ENCODE peak calls at places on chromosome 5, in seven cellular contexts. G is lower lobe of right lung; Y is colonic mucosa; P is A549; V is WERI-Rb-1; F is tibial nerve; I is CD4-positive, alpha-beta memory T cell. X is an unnamed sample.

GRCh38 chr5:62418462-62419076 is 6.0 kb downstream of the IPO11 start:
- DNase-seq in I (no peak), Y (no peak), F (no peak), P (no peak), G (no peak), V (no peak), X (no peak)

GRCh38 chr5:130333089-130333488 is 428.8 kb downstream of the CHSY3 start:
- DNase-seq in I (no peak), Y (no peak), G (no peak), V (no peak), F (no peak), P (peak), X (no peak)

GRCh38 chr5:89967806-89968444 is 441.6 kb downstream of the CETN3 start:
- DNase-seq in V (no peak), F (no peak), Y (no peak), I (no peak), P (no peak), G (no peak), X (no peak)

GRCh38 chr5:89204766-89205165 is 321.8 kb upstream of the MEF2C start:
- DNase-seq in G (no peak), V (no peak), F (no peak), P (no peak), I (no peak), Y (no peak), X (no peak)

GRCh38 chr5:134887593-134888159 is 13.5 kb downstream of the TXNDC15 start:
- DNase-seq in I (no peak), F (no peak), V (no peak), Y (no peak), P (no peak), G (no peak), X (no peak)

GRCh38 chr5:86143837-86144236 is 473.9 kb upstream of the COX7C start:
- DNase-seq in G (peak), P (no peak), Y (peak), I (no peak), V (no peak), F (no peak), X (no peak)

GRCh38 chr5:14710313-14710994 is 45.9 kb downstream of the OTULIN start:
- DNase-seq in G (no peak), V (no peak), Y (no peak), I (no peak), F (no peak), P (no peak), X (no peak)

GRCh38 chr5:96175090-96175489 is 213.4 kb upstream of the ELL2 start:
- DNase-seq in P (peak), I (no peak), Y (no peak), V (no peak), F (no peak), G (no peak), X (no peak)

GRCh38 chr5:9861664-9862256 is 231.6 kb upstream of the TAS2R1 start:
- DNase-seq in P (no peak), F (no peak), V (no peak), I (no peak), Y (no peak), G (no peak), X (no peak)

GRCh38 chr5:130978475-130978874 is 186.6 kb downstream of the HINT1 start:
- DNase-seq in F (no peak), I (no peak), P (no peak), V (no peak), G (no peak), Y (no peak), X (no peak)

GRCh38 chr5:180806351-180807011 is 3.9 kb upstream of the MGAT1 start:
- DNase-seq in P (no peak), F (no peak), Y (no peak), V (no peak), G (no peak), I (no peak), X (no peak)
- H3K27ac ChIP-seq in P (no peak), F (peak), Y (peak), V (no peak), G (peak), I (peak), X (peak)

DNA sequence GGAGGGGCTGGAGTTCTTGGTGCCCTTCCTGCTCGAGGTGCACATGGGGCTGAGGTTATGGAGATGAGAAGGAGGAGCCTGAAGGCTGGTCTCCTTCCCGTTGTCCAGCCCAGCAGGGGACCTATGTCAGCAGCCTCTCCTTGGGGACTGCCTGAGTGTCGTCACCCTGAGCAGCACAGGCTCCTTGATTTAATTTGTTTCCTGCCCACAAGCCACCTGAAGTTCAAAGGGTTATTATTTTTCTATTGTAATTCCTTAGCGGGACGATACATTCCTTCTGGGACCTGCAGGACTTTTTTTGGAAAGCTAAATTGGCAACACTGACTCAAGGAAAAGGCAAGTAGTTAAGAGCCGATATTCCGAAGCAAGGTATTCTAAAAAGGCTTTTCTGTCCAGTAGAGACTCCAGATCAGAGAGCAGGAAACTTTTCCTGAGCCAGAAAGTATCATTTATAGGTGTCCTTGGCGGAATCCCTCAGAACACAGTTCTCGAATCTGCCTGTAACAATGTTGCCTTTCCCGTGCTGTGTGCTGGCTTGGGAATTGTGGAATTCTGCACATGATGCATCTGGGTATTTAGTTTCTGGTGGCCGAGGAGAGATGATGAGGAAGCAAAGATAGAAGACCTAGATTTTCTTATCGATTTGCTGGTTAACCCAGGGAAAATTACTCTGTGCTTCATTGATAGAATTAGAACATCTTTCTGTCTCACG is 55.4 kb downstream of the ARHGAP26 start:
- DNase-seq in G (no peak), Y (no peak), V (no peak), I (no peak), F (no peak), P (peak), X (no peak)
- H3K27ac ChIP-seq in G (no peak), Y (peak), V (no peak), I (no peak), F (no peak), P (peak), X (no peak)

GRCh38 chr5:143214890-143215289 is 188.6 kb downstream of the NR3C1 start:
- DNase-seq in I (no peak), V (no peak), G (no peak), F (no peak), Y (no peak), P (no peak), X (no peak)
- H3K27ac ChIP-seq in I (no peak), V (no peak), G (no peak), F (no peak), Y (no peak), P (no peak), X (no peak)

DNA sequence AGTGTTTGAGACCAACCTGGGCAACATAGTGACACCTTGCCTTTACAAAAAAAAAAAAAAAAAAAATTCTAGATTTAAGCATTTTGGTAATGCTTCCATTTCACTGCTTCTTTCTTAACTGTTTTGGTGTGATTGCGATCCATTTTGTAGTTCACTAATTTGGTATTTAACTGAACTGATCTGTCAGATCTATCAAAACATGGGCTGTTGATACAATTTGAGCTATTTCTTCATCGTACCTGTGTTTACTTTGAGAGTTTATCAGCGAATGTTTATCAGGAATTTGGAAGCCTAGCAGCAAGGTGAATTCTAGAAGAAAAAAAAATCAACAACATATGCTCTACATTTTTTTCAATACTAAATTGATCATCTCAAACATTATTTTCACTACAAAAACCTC is 864.9 kb upstream of the WWC1 start:
- DNase-seq in G (no peak), F (no peak), P (no peak), V (no peak), I (no peak), Y (no peak), X (no peak)
- H3K27ac ChIP-seq in G (no peak), F (no peak), P (no peak), V (no peak), I (no peak), Y (no peak), X (no peak)

GRCh38 chr5:150338546-150338945 is 19.0 kb upstream of the TCOF1 start:
- DNase-seq in G (no peak), P (no peak), V (no peak), F (no peak), Y (no peak), I (no peak), X (no peak)
- H3K27ac ChIP-seq in G (no peak), P (no peak), V (no peak), F (no peak), Y (no peak), I (no peak), X (no peak)

GRCh38 chr5:115545065-115545882 is 699 bp upstream of the FEM1C start:
- DNase-seq in I (no peak), F (no peak), Y (no peak), P (no peak), G (no peak), V (no peak), X (no peak)
- H3K27ac ChIP-seq in I (peak), F (peak), Y (peak), P (peak), G (peak), V (peak), X (peak)

DNA sequence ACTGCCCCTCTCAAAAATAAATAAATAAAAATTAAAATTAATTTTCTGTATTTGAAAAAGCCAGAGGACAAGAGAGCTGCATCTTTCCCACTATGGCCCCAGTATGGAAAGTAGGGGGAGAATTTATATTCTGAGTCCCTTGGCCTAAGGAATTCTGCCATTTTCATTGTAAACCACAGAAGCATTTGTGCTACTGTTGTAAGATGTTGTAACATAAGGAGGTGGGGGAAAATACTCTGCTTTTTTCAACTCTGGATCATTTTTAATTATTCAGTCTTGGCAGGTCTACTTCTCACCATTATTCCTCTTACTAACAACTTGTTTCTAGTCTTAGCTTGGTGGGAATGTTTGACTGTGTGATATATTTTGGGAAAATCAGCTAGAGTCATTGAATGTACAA is 52.3 kb upstream of the APC start:
- DNase-seq in V (no peak), F (no peak), I (no peak), P (no peak), Y (no peak), G (no peak), X (no peak)
- H3K27ac ChIP-seq in V (no peak), F (no peak), I (no peak), P (no peak), Y (no peak), G (peak), X (peak)

DNA sequence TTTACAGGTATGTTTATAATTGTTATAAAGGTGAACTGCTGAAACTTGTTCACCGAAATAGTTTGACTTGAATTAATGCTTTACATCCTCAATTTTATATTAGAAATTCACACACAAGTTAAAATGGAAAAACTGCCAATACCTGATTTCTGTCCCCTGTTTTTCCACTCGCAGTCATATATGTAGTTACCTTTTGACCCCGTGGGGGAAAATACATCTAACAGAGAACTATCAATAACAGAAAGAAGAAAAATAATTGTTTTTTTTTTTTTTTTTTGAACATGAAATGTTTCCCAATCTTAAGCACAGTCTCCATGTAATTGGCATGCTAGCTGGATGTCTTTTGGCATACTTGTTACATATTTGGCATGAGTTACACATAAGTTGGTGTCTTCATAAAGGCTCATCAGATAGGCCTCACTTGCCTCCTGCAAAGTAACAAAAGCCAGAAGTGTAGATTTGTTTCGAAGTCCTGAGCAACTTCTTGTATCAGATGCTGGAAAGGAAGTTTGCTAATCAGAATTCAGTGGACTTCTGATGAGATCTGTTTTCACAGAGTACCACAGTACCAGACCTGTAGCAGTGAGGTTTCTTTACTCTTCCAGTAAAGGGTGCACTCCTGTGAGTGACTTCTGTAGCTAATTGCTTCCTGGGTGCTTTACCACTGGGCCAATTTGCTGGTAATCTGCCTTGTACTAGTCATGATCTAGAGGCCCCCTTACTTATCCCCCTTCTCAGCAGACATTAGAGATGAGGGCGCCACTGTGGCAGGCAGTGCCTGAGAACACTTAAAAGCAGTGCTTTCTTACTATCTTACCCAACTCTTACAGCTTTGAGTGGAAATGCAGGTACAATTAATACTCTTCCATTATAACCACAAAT is 36.2 kb upstream of the CXXC5 start:
- DNase-seq in Y (no peak), F (no peak), G (no peak), P (no peak), I (no peak), V (no peak), X (no peak)
- H3K27ac ChIP-seq in Y (no peak), F (no peak), G (no peak), P (no peak), I (no peak), V (no peak), X (no peak)

DNA sequence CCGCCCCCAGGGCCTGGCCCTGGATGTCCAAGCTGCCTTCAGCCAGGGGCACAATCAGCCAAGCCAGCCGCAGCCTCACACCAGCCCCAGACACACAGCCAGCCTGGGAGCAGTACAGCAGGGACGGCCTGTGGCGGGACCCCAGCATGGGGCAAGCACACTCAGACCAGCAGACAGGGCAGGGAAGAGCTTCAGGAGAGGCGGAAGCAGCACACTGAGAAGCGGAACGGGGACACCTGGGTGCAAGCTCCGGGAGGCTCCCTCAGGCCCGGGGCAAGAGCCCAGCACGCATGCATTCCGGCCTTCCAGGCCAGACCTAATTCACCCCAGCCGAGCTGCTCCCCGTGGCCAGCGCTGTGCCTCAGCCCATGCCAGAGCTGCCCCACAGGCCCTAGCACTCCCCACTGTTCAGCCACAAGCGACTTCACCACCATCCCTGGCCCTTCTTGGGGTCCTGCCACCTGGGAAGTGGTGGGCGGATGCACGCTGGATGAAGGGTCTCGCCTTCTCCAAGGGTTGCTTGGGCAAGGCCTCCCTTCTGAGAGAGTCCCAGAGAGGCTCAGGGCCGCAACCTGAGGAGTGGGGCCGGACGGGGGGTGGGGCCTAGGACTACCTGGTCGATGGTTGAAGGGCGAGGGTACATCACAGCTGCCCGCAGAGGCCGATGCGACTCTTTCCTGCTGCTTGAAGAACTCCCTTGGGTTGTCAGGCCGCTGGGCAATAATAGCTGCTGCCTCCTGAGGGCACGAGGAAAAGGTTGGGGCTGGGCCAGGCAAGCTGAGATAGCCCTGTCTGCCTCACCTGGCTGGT is 13.4 kb downstream of the DBN1 start:
- DNase-seq in I (no peak), G (no peak), F (no peak), Y (no peak), V (no peak), P (no peak), X (no peak)
- H3K27ac ChIP-seq in I (no peak), G (no peak), F (no peak), Y (no peak), V (no peak), P (no peak), X (no peak)

GRCh38 chr5:173051746-173052145 is 4.4 kb upstream of the CREBRF start:
- DNase-seq in Y (no peak), I (no peak), V (no peak), G (no peak), P (no peak), F (no peak), X (no peak)
- H3K27ac ChIP-seq in Y (no peak), I (no peak), V (no peak), G (no peak), P (no peak), F (no peak), X (no peak)

X was measured in esophagus squamous epithelium.